ENCODE peak calls at places on chromosomes 3 and 15, in five cellular contexts. V, A, Z, J and D are unnamed samples.

GRCh38 chr3:193665370-193665989 is 72.5 kb downstream of the OPA1 start:
- DNase-seq in J (no peak), V (peak; percentile 4), A (no peak), Z (no peak), D (no peak)

GRCh38 chr15:49877117-49877860 is 241.7 kb downstream of the ATP8B4 start:
- DNase-seq in J (no peak), V (no peak), A (no peak), Z (no peak), D (no peak)

GRCh38 chr15:68285243-68285980 is 7.9 kb downstream of the FEM1B start:
- DNase-seq in V (no peak), Z (no peak), J (no peak), A (no peak), D (no peak)

GRCh38 chr3:46699846-46700523 is 1.2 kb upstream of the TMIE start:
- DNase-seq in A (no peak), V (no peak), J (no peak), Z (no peak), D (no peak)

GRCh38 chr3:14234197-14235002 is 55.8 kb downstream of the LSM3 start:
- DNase-seq in J (no peak), Z (no peak), V (no peak), A (no peak), D (no peak)

GRCh38 chr3:197555281-197556261 is at the start of gene BDH1:
- DNase-seq in Z (peak; percentile 52), J (peak; percentile 42), A (peak; percentile 63), V (no peak), D (peak; percentile 36)

GRCh38 chr15:100627789-100628395 is 25.5 kb downstream of the ASB7 start:
- DNase-seq in J (peak; percentile 70), Z (peak; percentile 46), A (peak; percentile 67), V (peak; percentile 56), D (peak; percentile 69)

GRCh38 chr3:7744850-7745249 is 756.8 kb upstream of the LMCD1 start:
- DNase-seq in A (no peak), V (no peak), Z (no peak), J (no peak), D (no peak)

GRCh38 chr15:50549326-50549725 is 2.9 kb upstream of the USP50 start:
- DNase-seq in A (no peak), J (no peak), V (no peak), Z (no peak), D (no peak)

GRCh38 chr15:37880009-37880834 is 54.2 kb upstream of the TMCO5A start:
- DNase-seq in Z (no peak), A (no peak), V (peak; percentile 41), J (peak; percentile 38), D (peak; percentile 20)

GRCh38 chr3:75192065-75192658 is 472.0 kb upstream of the FRG2C start:
- DNase-seq in V (no peak), J (peak; percentile 74), A (peak; percentile 42), Z (peak; percentile 14), D (peak; percentile 68)

GRCh38 chr3:188875413-188875812 is 296.4 kb upstream of the TPRG1 start:
- DNase-seq in A (no peak), V (no peak), Z (no peak), J (no peak), D (no peak)

GRCh38 chr15:84387086-84387485 is 151.5 kb downstream of the GOLGA6L4 start:
- DNase-seq in Z (no peak), J (no peak), V (no peak), A (no peak), D (no peak)

GRCh38 chr3:58994746-58995330 is 55.0 kb downstream of the CFAP20DC start:
- DNase-seq in J (peak; percentile 33), V (peak; percentile 38), A (no peak), Z (peak; percentile 28), D (peak; percentile 39)

GRCh38 chr3:10223676-10224639 is 24.3 kb upstream of the TATDN2 start:
- DNase-seq in J (no peak), Z (no peak), A (peak; percentile 52), V (no peak), D (no peak)

GRCh38 chr15:101308604-101309435 is 13.8 kb upstream of the SNRPA1 start:
- DNase-seq in A (no peak), J (no peak), Z (no peak), V (no peak), D (no peak)

GRCh38 chr15:34271493-34271892 is 46.7 kb downstream of the EMC4 start:
- DNase-seq in A (no peak), J (no peak), Z (no peak), V (peak; percentile 41), D (no peak)

GRCh38 chr3:143769663-143770062 is 78.6 kb downstream of the SLC9A9 start:
- DNase-seq in A (no peak), Z (no peak), J (no peak), V (peak; percentile 13), D (no peak)

GRCh38 chr3:160564949-160565441 is 376 bp downstream of the KPNA4 start:
- DNase-seq in J (no peak), A (peak; percentile 64), V (no peak), Z (peak; percentile 41), D (no peak)

GRCh38 chr15:52523192-52523591 is 5.5 kb downstream of the MYO5A start:
- DNase-seq in Z (no peak), J (no peak), A (no peak), V (peak; percentile 66), D (no peak)

GRCh38 chr3:13621381-13622221 is 72.7 kb downstream of the FBLN2 start:
- DNase-seq in J (no peak), V (no peak), Z (no peak), A (peak; percentile 54), D (no peak)

GRCh38 chr3:9691636-9692035 is 12.0 kb upstream of the CPNE9 start:
- DNase-seq in J (no peak), Z (no peak), A (no peak), V (no peak), D (no peak)

GRCh38 chr15:77487479-77487861 is 66.8 kb downstream of the HMG20A start:
- DNase-seq in Z (no peak), A (no peak), J (peak; percentile 22), V (no peak), D (no peak)

GRCh38 chr3:99134996-99135395 is 233.5 kb upstream of the DCBLD2 start:
- DNase-seq in A (no peak), Z (no peak), J (no peak), V (no peak), D (no peak)

GRCh38 chr15:79680721-79681120 is 216.1 kb downstream of the MTHFS start:
- DNase-seq in V (peak; percentile 46), Z (no peak), A (no peak), J (no peak), D (no peak)

GRCh38 chr3:150490212-150490611 is 56.1 kb downstream of the SERP1 start:
- DNase-seq in Z (no peak), J (no peak), V (no peak), A (no peak), D (no peak)

GRCh38 chr3:5304789-5305680 is 117.5 kb downstream of the EDEM1 start:
- DNase-seq in V (no peak), J (peak; percentile 38), A (peak; percentile 14), Z (peak; percentile 46), D (peak; percentile 46)

GRCh38 chr15:62089616-62090015 is 22.8 kb downstream of the C2CD4A start:
- DNase-seq in Z (no peak), J (no peak), A (no peak), V (no peak), D (no peak)

GRCh38 chr3:193522473-193522872 is 32.2 kb downstream of the ATP13A4 start:
- DNase-seq in V (no peak), A (no peak), Z (no peak), J (no peak), D (no peak)

DNA sequence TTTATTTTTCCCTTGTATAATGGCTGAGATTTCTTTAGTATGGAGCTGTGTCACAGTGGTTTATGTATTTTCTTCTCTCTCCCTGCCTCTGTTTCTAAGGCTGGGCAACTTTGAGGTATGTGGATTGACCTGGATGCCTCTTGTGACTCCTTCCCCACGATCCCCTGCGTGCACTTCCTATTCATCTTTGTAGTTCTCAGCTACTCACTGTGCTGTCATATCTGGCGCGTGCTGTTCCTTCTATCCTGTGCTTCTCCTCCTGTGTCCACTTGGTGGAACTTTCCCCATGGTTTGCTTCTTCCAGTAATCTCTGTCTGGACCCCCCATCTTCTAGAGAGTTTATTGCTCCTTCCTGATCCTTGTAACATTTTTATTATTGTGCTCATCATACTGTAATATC is 97.3 kb downstream of the AKAP13 start:
- DNase-seq in V (no peak), A (no peak), Z (no peak), J (no peak), D (no peak)
- TF ChIP-seq CTCF in V (peak; percentile 11), A (no peak), Z (no peak), J (no peak), D (no peak)

DNA sequence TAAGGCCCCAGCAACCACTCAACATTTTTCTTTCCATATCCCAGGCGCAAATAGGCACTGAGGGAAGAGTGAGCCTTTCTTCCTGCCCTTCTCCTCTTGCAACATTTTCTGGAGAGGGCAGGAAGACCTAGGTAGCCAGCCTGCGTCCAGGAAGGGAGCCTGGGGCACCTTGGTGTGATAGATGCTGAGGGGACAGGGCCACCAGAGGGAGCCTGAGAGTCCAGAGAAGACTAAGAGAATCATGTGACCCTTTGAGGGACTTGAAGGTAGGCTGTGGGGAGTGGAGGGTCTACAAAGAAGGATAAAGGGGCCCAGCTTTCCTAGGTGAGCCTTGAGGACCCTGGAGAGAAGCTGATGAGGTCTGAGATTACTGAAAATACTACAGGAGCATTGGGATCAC is 346.6 kb downstream of the CNTN6 start:
- DNase-seq in A (no peak), J (no peak), Z (no peak), V (no peak), D (no peak)
- TF ChIP-seq CTCF in A (no peak), J (no peak), Z (peak; percentile 22), V (no peak), D (peak; percentile 39)

GRCh38 chr3:1611824-1612223 is 486.8 kb upstream of the CNTN4 start:
- DNase-seq in V (no peak), A (no peak), Z (no peak), J (no peak), D (no peak)
- TF ChIP-seq CTCF in V (no peak), A (no peak), Z (peak; percentile 38), J (no peak), D (peak; percentile 42)

GRCh38 chr3:128307029-128307633 is 153.8 kb downstream of the EEFSEC start:
- DNase-seq in Z (no peak), A (peak; percentile 9), J (no peak), V (no peak), D (no peak)
- TF ChIP-seq CTCF in Z (peak; percentile 46), A (no peak), J (no peak), V (no peak), D (no peak)

GRCh38 chr15:63945838-63946298 is 100.4 kb downstream of the DAPK2 start:
- DNase-seq in J (no peak), Z (no peak), V (no peak), A (no peak), D (no peak)
- TF ChIP-seq CTCF in J (no peak), Z (no peak), V (no peak), A (no peak), D (no peak)

GRCh38 chr15:57348081-57348480 is 28.2 kb upstream of the CGNL1 start:
- DNase-seq in J (no peak), Z (no peak), V (no peak), A (no peak), D (no peak)

GRCh38 chr15:57343526-57343925 is 32.8 kb upstream of the CGNL1 start:
- DNase-seq in A (no peak), Z (no peak), J (no peak), V (no peak), D (no peak)

GRCh38 chr15:57343018-57343417 is 33.3 kb upstream of the CGNL1 start:
- DNase-seq in J (no peak), A (no peak), V (no peak), Z (no peak), D (no peak)

GRCh38 chr15:57344282-57344681 is 32.0 kb upstream of the CGNL1 start:
- DNase-seq in J (no peak), A (no peak), Z (no peak), V (no peak), D (no peak)

GRCh38 chr15:57345584-57345983 is 30.7 kb upstream of the CGNL1 start:
- DNase-seq in J (peak; percentile 43), Z (no peak), A (no peak), V (no peak), D (no peak)
- TF ChIP-seq CTCF in J (no peak), Z (peak; percentile 35), A (no peak), V (peak; percentile 13), D (no peak)